ENCODE peak calls at places on chromosomes 4 and X, in five cellular contexts. One of them, this sample, is unnamed.

GRCh38 chrX:14529288-14529989 is at the start of gene GLRA2:
- DNase-seq in transverse colon: peak; percentile 24
- DNase-seq in OCI-LY7: no peak
- DNase-seq in ovary: no peak
- DNase-seq in WERI-Rb-1: no peak
- DNase-seq in this sample: no peak

GRCh38 chr4:7196283-7196651 is 3.9 kb downstream of the SORCS2 start:
- DNase-seq in transverse colon: no peak
- DNase-seq in OCI-LY7: no peak
- DNase-seq in ovary: no peak
- DNase-seq in WERI-Rb-1: no peak
- DNase-seq in this sample: no peak

GRCh38 chrX:29561417-29561816 is 653.9 kb upstream of the MAGEB2 start:
- DNase-seq in transverse colon: no peak
- DNase-seq in OCI-LY7: no peak
- DNase-seq in ovary: no peak
- DNase-seq in WERI-Rb-1: no peak
- DNase-seq in this sample: no peak

GRCh38 chr4:70544279-70544870 is 26.0 kb downstream of the AMTN start:
- DNase-seq in transverse colon: no peak
- DNase-seq in OCI-LY7: peak; percentile 39
- DNase-seq in ovary: no peak
- DNase-seq in WERI-Rb-1: no peak
- DNase-seq in this sample: no peak

GRCh38 chrX:112513154-112513553 is 166.6 kb downstream of the LHFPL1 start:
- DNase-seq in transverse colon: no peak
- DNase-seq in OCI-LY7: no peak
- DNase-seq in ovary: no peak
- DNase-seq in WERI-Rb-1: no peak
- DNase-seq in this sample: no peak

GRCh38 chr4:5799406-5799805 is 88.4 kb downstream of the EVC start:
- DNase-seq in transverse colon: no peak
- DNase-seq in OCI-LY7: no peak
- DNase-seq in ovary: no peak
- DNase-seq in WERI-Rb-1: no peak
- DNase-seq in this sample: no peak

GRCh38 chr4:53050361-53050774 is 188.3 kb downstream of the RASL11B start:
- DNase-seq in transverse colon: no peak
- DNase-seq in OCI-LY7: no peak
- DNase-seq in ovary: no peak
- DNase-seq in WERI-Rb-1: no peak
- DNase-seq in this sample: no peak

GRCh38 chrX:10769165-10769564 is 148.8 kb upstream of the MID1 start:
- DNase-seq in transverse colon: no peak
- DNase-seq in OCI-LY7: peak; percentile 22
- DNase-seq in ovary: no peak
- DNase-seq in WERI-Rb-1: no peak
- DNase-seq in this sample: no peak

GRCh38 chr4:8410641-8411271 is 29.8 kb downstream of the ACOX3 start:
- DNase-seq in transverse colon: peak; percentile 55
- DNase-seq in OCI-LY7: no peak
- DNase-seq in ovary: peak; percentile 77
- DNase-seq in WERI-Rb-1: peak; percentile 98
- DNase-seq in this sample: no peak

GRCh38 chr4:6372649-6373525 is 99.5 kb downstream of the PPP2R2C start:
- DNase-seq in transverse colon: no peak
- DNase-seq in OCI-LY7: peak; percentile 64
- DNase-seq in ovary: no peak
- DNase-seq in WERI-Rb-1: peak; percentile 58
- DNase-seq in this sample: no peak

GRCh38 chr4:105184316-105184988 is 37.8 kb downstream of the TET2 start:
- DNase-seq in transverse colon: no peak
- DNase-seq in OCI-LY7: no peak
- DNase-seq in ovary: no peak
- DNase-seq in WERI-Rb-1: no peak
- DNase-seq in this sample: no peak

GRCh38 chr4:2044542-2045517 is 14.3 kb upstream of the NAT8L start:
- DNase-seq in transverse colon: no peak
- DNase-seq in OCI-LY7: no peak
- DNase-seq in ovary: no peak
- DNase-seq in WERI-Rb-1: no peak
- DNase-seq in this sample: no peak

GRCh38 chr4:128869801-128870509 is 60.5 kb downstream of the JADE1 start:
- DNase-seq in transverse colon: no peak
- DNase-seq in OCI-LY7: no peak
- DNase-seq in ovary: no peak
- DNase-seq in WERI-Rb-1: peak; percentile 50
- DNase-seq in this sample: no peak

GRCh38 chrX:18809641-18810040 is 102.2 kb downstream of the PPEF1 start:
- DNase-seq in transverse colon: no peak
- DNase-seq in OCI-LY7: no peak
- DNase-seq in ovary: no peak
- DNase-seq in WERI-Rb-1: no peak
- DNase-seq in this sample: no peak

GRCh38 chr4:1813231-1813630 is 20.1 kb downstream of the FGFR3 start:
- DNase-seq in transverse colon: no peak
- DNase-seq in OCI-LY7: no peak
- DNase-seq in ovary: no peak
- DNase-seq in WERI-Rb-1: no peak
- DNase-seq in this sample: peak; percentile 56

GRCh38 chr4:152686452-152687013 is 6.7 kb upstream of the TMEM154 start:
- DNase-seq in transverse colon: no peak
- DNase-seq in OCI-LY7: no peak
- DNase-seq in ovary: no peak
- DNase-seq in WERI-Rb-1: no peak
- DNase-seq in this sample: no peak

GRCh38 chr4:64882311-64883086 is 473.2 kb upstream of the TECRL start:
- DNase-seq in transverse colon: no peak
- DNase-seq in OCI-LY7: no peak
- DNase-seq in ovary: no peak
- DNase-seq in WERI-Rb-1: peak; percentile 65
- DNase-seq in this sample: no peak

GRCh38 chr4:5199912-5200311 is 148.6 kb downstream of the STK32B start:
- DNase-seq in transverse colon: no peak
- DNase-seq in OCI-LY7: no peak
- DNase-seq in ovary: no peak
- DNase-seq in WERI-Rb-1: no peak
- DNase-seq in this sample: no peak

GRCh38 chr4:19486400-19486799 is 765.3 kb upstream of the SLIT2 start:
- DNase-seq in transverse colon: no peak
- DNase-seq in OCI-LY7: peak; percentile 18
- DNase-seq in ovary: no peak
- DNase-seq in WERI-Rb-1: peak; percentile 17
- DNase-seq in this sample: no peak

DNA sequence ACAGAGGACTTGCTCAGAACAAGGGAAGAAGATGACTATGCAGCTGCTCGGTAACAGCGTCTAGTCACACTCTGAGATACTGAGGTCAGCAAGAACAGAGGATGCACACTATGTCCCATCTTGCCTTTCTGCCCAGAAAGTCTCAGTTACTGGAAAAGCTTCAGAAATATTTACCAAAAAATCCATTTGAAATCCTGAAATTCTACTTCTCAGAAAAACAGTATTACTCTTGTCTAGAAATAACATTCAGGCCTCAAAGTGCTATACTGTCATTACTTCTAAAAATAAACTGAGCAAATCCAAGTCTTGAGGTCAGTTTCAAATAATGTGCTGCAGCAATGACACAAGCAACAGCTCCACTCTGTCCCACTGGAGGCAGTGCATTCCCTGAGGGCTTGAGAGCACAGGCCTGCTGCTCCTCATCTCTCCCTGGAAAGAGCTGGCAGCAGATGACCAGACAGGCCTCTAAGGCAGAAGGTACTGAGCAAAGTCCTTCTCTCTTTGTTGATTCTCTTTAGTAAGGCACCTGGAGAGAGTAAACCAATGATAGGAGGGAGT is 76.9 kb downstream of the CAMK2D start:
- DNase-seq in transverse colon: peak; percentile 63
- DNase-seq in OCI-LY7: peak; percentile 34
- DNase-seq in ovary: peak; percentile 47
- DNase-seq in WERI-Rb-1: peak; percentile 50
- DNase-seq in this sample: no peak
- TF ChIP-seq CTCF in transverse colon: peak; percentile 43
- TF ChIP-seq CTCF in OCI-LY7: peak; percentile 47
- TF ChIP-seq CTCF in ovary: no peak
- TF ChIP-seq CTCF in WERI-Rb-1: peak; percentile 65
- TF ChIP-seq CTCF in this sample: no peak

DNA sequence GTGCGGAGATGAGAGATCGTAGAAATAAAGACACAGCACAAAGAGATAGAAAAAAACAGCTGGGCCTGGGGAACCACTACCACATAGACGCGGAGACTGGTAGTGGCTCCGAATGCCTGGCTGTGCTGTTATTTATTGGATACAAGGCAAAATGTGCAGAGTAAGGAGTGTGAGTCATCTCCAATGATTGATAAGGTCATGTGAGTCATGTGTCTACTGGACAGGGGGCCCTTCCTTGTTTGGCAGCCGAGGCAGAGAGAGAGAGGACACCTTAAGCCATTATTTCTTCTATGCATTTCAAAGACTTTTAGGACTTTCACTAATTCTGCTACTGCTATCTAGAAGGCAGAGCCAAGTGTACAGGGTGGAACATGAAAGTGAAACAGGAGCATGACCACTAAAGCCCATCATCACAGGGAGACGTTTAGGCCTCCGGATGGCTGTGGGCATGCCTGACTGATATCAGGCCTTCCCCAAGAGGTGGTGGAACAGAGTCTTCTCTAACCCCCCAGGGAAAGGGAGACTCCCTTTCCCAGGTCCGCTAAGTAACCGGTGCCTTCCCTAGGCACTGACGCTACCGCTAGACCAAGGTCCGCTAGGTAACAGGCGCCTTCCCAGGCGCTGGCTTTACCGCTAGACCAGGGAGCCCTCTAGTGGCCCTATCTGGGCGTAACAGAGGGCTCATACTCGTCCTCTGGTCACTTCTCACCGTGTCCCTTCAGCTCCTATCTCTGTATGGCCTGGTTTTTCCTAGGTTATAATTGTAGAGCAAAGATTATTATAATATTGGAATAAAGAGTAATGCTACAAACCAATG is 921.5 kb upstream of the PCDH10 start:
- DNase-seq in transverse colon: no peak
- DNase-seq in OCI-LY7: no peak
- DNase-seq in ovary: no peak
- DNase-seq in WERI-Rb-1: peak; percentile 84
- DNase-seq in this sample: no peak
- H3K4me3 ChIP-seq in transverse colon: no peak overlapping the region
- H3K4me3 ChIP-seq in OCI-LY7: no peak overlapping the region
- H3K4me3 ChIP-seq in ovary: no peak overlapping the region
- H3K4me3 ChIP-seq in WERI-Rb-1: peak overlapping the region; percentile 24
- H3K4me3 ChIP-seq in this sample: no peak overlapping the region

GRCh38 chr4:38072578-38072977 is 112.4 kb downstream of the PTTG2 start:
- DNase-seq in transverse colon: no peak
- DNase-seq in OCI-LY7: no peak
- DNase-seq in ovary: peak; percentile 2
- DNase-seq in WERI-Rb-1: no peak
- DNase-seq in this sample: no peak

GRCh38 chr4:38077791-38078489 is 117.7 kb downstream of the PTTG2 start:
- DNase-seq in transverse colon: no peak
- DNase-seq in OCI-LY7: no peak
- DNase-seq in ovary: no peak
- DNase-seq in WERI-Rb-1: no peak
- DNase-seq in this sample: no peak

GRCh38 chr4:38073596-38074234 is 113.5 kb downstream of the PTTG2 start:
- DNase-seq in transverse colon: no peak
- DNase-seq in OCI-LY7: no peak
- DNase-seq in ovary: peak; percentile 2
- DNase-seq in WERI-Rb-1: no peak
- DNase-seq in this sample: no peak

GRCh38 chr4:38076153-38076669 is 116.0 kb downstream of the PTTG2 start:
- DNase-seq in transverse colon: no peak
- DNase-seq in OCI-LY7: no peak
- DNase-seq in ovary: no peak
- DNase-seq in WERI-Rb-1: no peak
- DNase-seq in this sample: no peak

GRCh38 chr4:38075370-38076152 is 115.4 kb downstream of the PTTG2 start:
- DNase-seq in transverse colon: peak; percentile 42
- DNase-seq in OCI-LY7: no peak
- DNase-seq in ovary: peak; percentile 7
- DNase-seq in WERI-Rb-1: no peak
- DNase-seq in this sample: no peak
- H3K36me3 ChIP-seq in transverse colon: no peaks in the 10 kb centered on the region
- H3K36me3 ChIP-seq in OCI-LY7: peaks cover 100% of the 10 kb centered on the region
- H3K36me3 ChIP-seq in ovary: no peaks in the 10 kb centered on the region
- H3K36me3 ChIP-seq in WERI-Rb-1: peaks cover 6% of the 10 kb centered on the region
- H3K36me3 ChIP-seq in this sample: no peaks in the 10 kb centered on the region

GRCh38 chr4:68365068-68365467 is 15.2 kb upstream of the YTHDC1 start:
- DNase-seq in transverse colon: no peak
- DNase-seq in OCI-LY7: no peak
- DNase-seq in ovary: no peak
- DNase-seq in WERI-Rb-1: no peak
- DNase-seq in this sample: no peak
- TF ChIP-seq CTCF in transverse colon: no peak
- TF ChIP-seq CTCF in OCI-LY7: no peak
- TF ChIP-seq CTCF in ovary: no peak
- TF ChIP-seq CTCF in WERI-Rb-1: no peak
- TF ChIP-seq CTCF in this sample: no peak

GRCh38 chr4:146453192-146453591 is 68.5 kb downstream of the SLC10A7 start:
- DNase-seq in transverse colon: no peak
- DNase-seq in OCI-LY7: no peak
- DNase-seq in ovary: no peak
- DNase-seq in WERI-Rb-1: no peak
- DNase-seq in this sample: no peak

GRCh38 chr4:146456681-146457080 is 65.1 kb downstream of the SLC10A7 start:
- DNase-seq in transverse colon: no peak
- DNase-seq in OCI-LY7: no peak
- DNase-seq in ovary: no peak
- DNase-seq in WERI-Rb-1: no peak
- DNase-seq in this sample: no peak

GRCh38 chr4:146458594-146458993 is 63.1 kb downstream of the SLC10A7 start:
- DNase-seq in transverse colon: no peak
- DNase-seq in OCI-LY7: peak; percentile 21
- DNase-seq in ovary: no peak
- DNase-seq in WERI-Rb-1: no peak
- DNase-seq in this sample: no peak
- H3K4me3 ChIP-seq in transverse colon: no peak overlapping the region
- H3K4me3 ChIP-seq in OCI-LY7: no peak overlapping the region
- H3K4me3 ChIP-seq in ovary: no peak overlapping the region
- H3K4me3 ChIP-seq in WERI-Rb-1: no peak overlapping the region
- H3K4me3 ChIP-seq in this sample: no peak overlapping the region

DNA sequence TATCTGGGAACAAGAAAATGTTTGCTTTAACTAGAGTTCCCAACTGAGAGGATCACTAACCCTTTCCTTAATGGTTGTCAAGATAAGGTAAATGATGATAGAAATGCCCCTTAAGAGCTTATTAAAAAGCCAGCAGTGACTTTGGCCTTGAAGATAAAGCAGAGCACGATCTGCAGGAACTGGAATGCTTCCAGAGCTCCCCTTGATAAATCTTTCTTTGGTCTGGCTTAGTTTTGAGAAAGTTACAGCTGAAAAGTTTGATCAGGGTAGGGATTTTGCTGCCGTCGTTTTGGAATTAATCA is 64.0 kb downstream of the PTTG2 start:
- DNase-seq in transverse colon: no peak
- DNase-seq in OCI-LY7: no peak
- DNase-seq in ovary: no peak
- DNase-seq in WERI-Rb-1: no peak
- DNase-seq in this sample: no peak
- H3K36me3 ChIP-seq in transverse colon: peaks cover 14% of the 10 kb centered on the region
- H3K36me3 ChIP-seq in OCI-LY7: peaks cover 100% of the 10 kb centered on the region
- H3K36me3 ChIP-seq in ovary: no peaks in the 10 kb centered on the region
- H3K36me3 ChIP-seq in WERI-Rb-1: peaks cover 36% of the 10 kb centered on the region
- H3K36me3 ChIP-seq in this sample: peaks cover 32% of the 10 kb centered on the region